ENCODE peak calls at places on chromosome 6, in eight cellular contexts. Z, R, O, P, V, M, T and G are unnamed samples.

GRCh38 chr6:42365021-42365420 is 86.7 kb downstream of the TRERF1 start:
- DNase-seq in Z (no peak), R (no peak), O (no peak), P (no peak), V (no peak), M (no peak), T (no peak), G (no peak)

GRCh38 chr6:18432619-18433018 is 45.5 kb downstream of the RNF144B start:
- DNase-seq in Z (no peak), R (no peak), O (no peak), P (no peak), V (no peak), M (no peak), T (no peak), G (no peak)

GRCh38 chr6:145893586-145893985 is 70.6 kb downstream of the SHPRH start:
- DNase-seq in Z (no peak), R (no peak), O (no peak), P (no peak), V (no peak), M (no peak), T (no peak), G (no peak)

GRCh38 chr6:113172531-113172966 is 684.6 kb upstream of the MARCKS start:
- DNase-seq in Z (no peak), R (peak), O (no peak), P (no peak), V (no peak), M (peak), T (no peak), G (no peak)

GRCh38 chr6:153150767-153151440 is 19.8 kb upstream of the RGS17 start:
- DNase-seq in Z (no peak), R (no peak), O (no peak), P (peak), V (no peak), M (no peak), T (no peak), G (no peak)

GRCh38 chr6:9675122-9675521 is 739.8 kb downstream of the TFAP2A start:
- DNase-seq in Z (no peak), R (no peak), O (no peak), P (no peak), V (no peak), M (no peak), T (no peak), G (no peak)

GRCh38 chr6:152726313-152726712 is 24.3 kb upstream of the VIP start:
- DNase-seq in Z (no peak), R (no peak), O (no peak), P (no peak), V (no peak), M (no peak), T (no peak), G (no peak)

GRCh38 chr6:26054937-26055669 is 32.1 kb upstream of the HFE start:
- DNase-seq in Z (peak), R (peak), O (peak), P (peak), V (peak), M (peak), T (peak), G (peak)

GRCh38 chr6:154514481-154514880 is 4.0 kb upstream of the CNKSR3 start:
- DNase-seq in Z (no peak), R (no peak), O (no peak), P (no peak), V (no peak), M (no peak), T (no peak), G (no peak)

GRCh38 chr6:94130458-94130857 is 711.1 kb upstream of the EPHA7 start:
- DNase-seq in Z (no peak), R (no peak), O (no peak), P (no peak), V (peak), M (no peak), T (no peak), G (no peak)

GRCh38 chr6:167113935-167114910 is 8.7 kb upstream of the CCR6 start:
- DNase-seq in Z (no peak), R (no peak), O (no peak), P (no peak), V (no peak), M (no peak), T (no peak), G (no peak)

GRCh38 chr6:119620846-119621570 is 271.4 kb upstream of the MAN1A1 start:
- DNase-seq in Z (no peak), R (no peak), O (peak), P (no peak), V (no peak), M (no peak), T (peak), G (no peak)

GRCh38 chr6:35146453-35146852 is 5.3 kb upstream of the TCP11 start:
- DNase-seq in Z (peak), R (peak), O (no peak), P (peak), V (peak), M (peak), T (peak), G (no peak)

GRCh38 chr6:163122365-163122764 is 292.2 kb upstream of the QKI start:
- DNase-seq in Z (no peak), R (no peak), O (no peak), P (no peak), V (no peak), M (no peak), T (no peak), G (no peak)

GRCh38 chr6:79946773-79947190 is 571 bp downstream of the ELOVL4 start:
- DNase-seq in Z (peak), R (peak), O (no peak), P (no peak), V (no peak), M (no peak), T (peak), G (peak)

GRCh38 chr6:40916816-40917215 is 122.2 kb downstream of the UNC5CL start:
- DNase-seq in Z (no peak), R (no peak), O (no peak), P (no peak), V (no peak), M (no peak), T (no peak), G (no peak)

GRCh38 chr6:40917603-40918002 is 121.4 kb downstream of the UNC5CL start:
- DNase-seq in Z (no peak), R (no peak), O (no peak), P (no peak), V (no peak), M (no peak), T (no peak), G (no peak)

GRCh38 chr6:40914005-40914404 is 125.0 kb downstream of the UNC5CL start:
- DNase-seq in Z (no peak), R (no peak), O (no peak), P (no peak), V (no peak), M (no peak), T (no peak), G (no peak)

GRCh38 chr6:40915165-40915564 is 123.9 kb downstream of the UNC5CL start:
- DNase-seq in Z (no peak), R (no peak), O (no peak), P (no peak), V (no peak), M (no peak), T (no peak), G (no peak)

DNA sequence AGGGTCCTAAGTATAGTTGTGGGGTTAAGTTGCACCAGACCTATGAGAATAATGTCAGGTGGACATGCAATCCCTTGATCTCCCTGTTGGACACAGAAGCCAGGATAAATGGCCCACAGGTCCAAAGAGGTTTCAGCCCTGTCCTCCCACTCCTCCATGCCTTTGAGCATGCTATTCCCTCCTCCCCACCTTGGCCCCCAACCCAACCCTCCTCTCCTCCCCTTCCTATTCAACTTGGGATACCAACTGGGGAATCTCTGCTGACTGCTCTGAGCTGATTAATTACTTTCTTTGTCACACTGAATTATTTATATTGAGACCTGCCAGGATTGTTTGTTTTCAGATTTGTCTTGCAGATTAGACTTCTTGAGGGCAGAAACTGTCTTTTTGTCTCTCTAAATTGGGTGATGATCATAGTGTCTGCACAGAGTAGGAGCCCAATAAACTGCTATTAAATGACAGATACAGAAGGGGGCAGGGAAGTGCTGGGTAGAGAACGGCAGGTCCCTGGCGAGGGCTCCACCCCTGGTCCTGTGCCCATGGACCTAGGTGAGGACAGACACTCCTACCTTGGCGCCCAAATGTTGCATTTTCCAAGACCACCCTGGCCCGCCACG is 120.9 kb downstream of the UNC5CL start:
- DNase-seq in Z (no peak), R (no peak), O (no peak), P (no peak), V (peak), M (no peak), T (no peak), G (no peak)
- TF ChIP-seq CTCF in Z (no peak), R (no peak), O (no peak), P (no peak), V (peak), M (no peak), T (no peak), G (no peak)

DNA sequence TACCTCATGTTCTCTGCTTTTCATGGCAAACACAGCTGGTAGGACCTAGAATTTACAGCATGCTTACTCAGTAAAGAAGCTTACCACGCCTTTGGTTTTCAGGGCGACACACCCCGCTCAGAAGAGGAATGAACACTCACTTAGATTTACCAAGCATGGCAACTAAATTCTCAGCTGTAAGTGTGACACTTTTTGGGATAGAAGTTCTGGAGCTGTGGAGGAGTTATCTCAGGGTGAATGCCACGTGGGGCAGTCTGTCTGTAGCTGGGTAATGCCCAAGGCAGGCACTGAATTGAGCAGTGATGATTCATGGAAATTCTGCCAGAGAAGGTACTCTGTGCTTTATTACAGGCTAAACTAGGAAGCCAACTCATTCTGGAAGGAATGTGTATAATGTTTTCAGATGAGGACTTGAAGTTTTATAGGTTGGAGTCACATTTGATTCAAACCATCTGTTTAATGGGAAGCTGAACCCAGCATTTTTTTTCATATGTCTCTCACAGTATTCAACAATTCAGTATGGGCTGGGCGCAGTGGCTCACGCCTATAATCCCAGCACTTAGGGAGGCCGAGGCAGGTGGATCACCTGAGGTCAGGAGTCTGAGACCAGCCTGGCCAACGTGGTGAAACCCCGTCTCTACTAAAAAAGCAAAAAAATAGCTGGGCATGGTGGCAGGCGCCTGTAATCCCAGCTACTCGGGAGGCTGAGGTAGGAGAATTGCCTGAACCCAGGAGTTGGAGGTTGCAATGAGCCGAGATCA is 3.5 kb upstream of the PRIM2 start:
- DNase-seq in Z (peak), R (no peak), O (peak), P (no peak), V (no peak), M (no peak), T (peak), G (no peak)
- TF ChIP-seq CTCF in Z (no peak), R (no peak), O (no peak), P (no peak), V (no peak), M (no peak), T (peak), G (no peak)

GRCh38 chr6:82467338-82467737 is 103.7 kb downstream of the TPBG start:
- DNase-seq in Z (no peak), R (no peak), O (no peak), P (no peak), V (no peak), M (no peak), T (no peak), G (no peak)
- TF ChIP-seq CTCF in Z (no peak), R (no peak), O (no peak), P (no peak), V (no peak), M (no peak), T (no peak), G (no peak)

GRCh38 chr6:38676236-38676973 is 26.5 kb downstream of the GLO1 start:
- DNase-seq in Z (no peak), R (no peak), O (no peak), P (no peak), V (no peak), M (no peak), T (no peak), G (no peak)
- TF ChIP-seq CTCF in Z (no peak), R (no peak), O (no peak), P (no peak), V (no peak), M (no peak), T (no peak), G (no peak)